ENCODE peak calls at places on chromosomes 1 and 21, in five cellular contexts. One of them, this sample, is unnamed.

GRCh38 chr21:45128613-45129226 is 54.3 kb downstream of the ADARB1 start:
- DNase-seq in mesenchymal stem cell: peak; percentile 67
- DNase-seq in neuronal stem cell: no peak
- DNase-seq in trophoblast cell: no peak
- DNase-seq in H1: peak; percentile 29
- DNase-seq in this sample: peak; percentile 63

GRCh38 chr21:28872218-28872617 is 120.5 kb downstream of the LTN1 start:
- DNase-seq in mesenchymal stem cell: no peak
- DNase-seq in neuronal stem cell: no peak
- DNase-seq in trophoblast cell: no peak
- DNase-seq in H1: no peak
- DNase-seq in this sample: no peak

GRCh38 chr1:54309631-54310366 is 96.4 kb downstream of the SSBP3 start:
- DNase-seq in mesenchymal stem cell: no peak
- DNase-seq in neuronal stem cell: peak; percentile 60
- DNase-seq in trophoblast cell: no peak
- DNase-seq in H1: no peak
- DNase-seq in this sample: peak; percentile 59

GRCh38 chr1:231786126-231786525 is 159.5 kb downstream of the DISC1 start:
- DNase-seq in mesenchymal stem cell: no peak
- DNase-seq in neuronal stem cell: no peak
- DNase-seq in trophoblast cell: no peak
- DNase-seq in H1: no peak
- DNase-seq in this sample: no peak

GRCh38 chr1:21937372-21938121 is 437 bp upstream of the HSPG2 start:
- DNase-seq in mesenchymal stem cell: peak; percentile 76
- DNase-seq in neuronal stem cell: peak; percentile 84
- DNase-seq in trophoblast cell: peak; percentile 88
- DNase-seq in H1: no peak
- DNase-seq in this sample: peak; percentile 84

GRCh38 chr1:91885716-91886506 is at the start of gene TGFBR3:
- DNase-seq in mesenchymal stem cell: peak; percentile 91
- DNase-seq in neuronal stem cell: peak; percentile 86
- DNase-seq in trophoblast cell: peak; percentile 90
- DNase-seq in H1: no peak
- DNase-seq in this sample: peak; percentile 81

GRCh38 chr1:119435061-119435460 is 20.1 kb downstream of the HSD3B2 start:
- DNase-seq in mesenchymal stem cell: no peak
- DNase-seq in neuronal stem cell: no peak
- DNase-seq in trophoblast cell: no peak
- DNase-seq in H1: no peak
- DNase-seq in this sample: no peak

GRCh38 chr1:30845237-30845636 is 63.3 kb downstream of the SDC3 start:
- DNase-seq in mesenchymal stem cell: no peak
- DNase-seq in neuronal stem cell: no peak
- DNase-seq in trophoblast cell: no peak
- DNase-seq in H1: no peak
- DNase-seq in this sample: no peak

GRCh38 chr1:101284021-101284420 is 47.2 kb downstream of the S1PR1 start:
- DNase-seq in mesenchymal stem cell: no peak
- DNase-seq in neuronal stem cell: no peak
- DNase-seq in trophoblast cell: no peak
- DNase-seq in H1: no peak
- DNase-seq in this sample: no peak

GRCh38 chr1:25022361-25023189 is 92.5 kb upstream of the RUNX3 start:
- DNase-seq in mesenchymal stem cell: peak; percentile 100
- DNase-seq in neuronal stem cell: no peak
- DNase-seq in trophoblast cell: peak; percentile 34
- DNase-seq in H1: peak; percentile 23
- DNase-seq in this sample: peak; percentile 59

GRCh38 chr1:203296456-203297073 is 8.8 kb upstream of the BTG2 start:
- DNase-seq in mesenchymal stem cell: no peak
- DNase-seq in neuronal stem cell: no peak
- DNase-seq in trophoblast cell: no peak
- DNase-seq in H1: no peak
- DNase-seq in this sample: no peak

GRCh38 chr1:98221926-98222325 is 301.1 kb upstream of the DPYD start:
- DNase-seq in mesenchymal stem cell: no peak
- DNase-seq in neuronal stem cell: no peak
- DNase-seq in trophoblast cell: no peak
- DNase-seq in H1: no peak
- DNase-seq in this sample: no peak

GRCh38 chr21:45379901-45380330 is 25.0 kb upstream of the COL18A1 start:
- DNase-seq in mesenchymal stem cell: no peak
- DNase-seq in neuronal stem cell: no peak
- DNase-seq in trophoblast cell: no peak
- DNase-seq in H1: no peak
- DNase-seq in this sample: no peak

GRCh38 chr1:46380508-46380907 is 13.6 kb upstream of the FAAH start:
- DNase-seq in mesenchymal stem cell: no peak
- DNase-seq in neuronal stem cell: no peak
- DNase-seq in trophoblast cell: no peak
- DNase-seq in H1: no peak
- DNase-seq in this sample: no peak

GRCh38 chr1:111742938-111743549 is 3.8 kb upstream of the INKA2 start:
- DNase-seq in mesenchymal stem cell: peak; percentile 86
- DNase-seq in neuronal stem cell: no peak
- DNase-seq in trophoblast cell: peak; percentile 36
- DNase-seq in H1: no peak
- DNase-seq in this sample: no peak
- H3K4me2 ChIP-seq in mesenchymal stem cell: no peak overlapping the region
- H3K4me2 ChIP-seq in neuronal stem cell: no peak overlapping the region
- H3K4me2 ChIP-seq in trophoblast cell: no peak overlapping the region
- H3K4me2 ChIP-seq in H1: no peak overlapping the region
- H3K4me2 ChIP-seq in this sample: no peak overlapping the region

GRCh38 chr1:211215577-211215976 is 43.6 kb upstream of the RCOR3 start:
- DNase-seq in mesenchymal stem cell: no peak
- DNase-seq in neuronal stem cell: no peak
- DNase-seq in trophoblast cell: no peak
- DNase-seq in H1: no peak
- DNase-seq in this sample: no peak
- H2BK12ac ChIP-seq in mesenchymal stem cell: no peak overlapping the region
- H2BK12ac ChIP-seq in neuronal stem cell: no peak overlapping the region
- H2BK12ac ChIP-seq in trophoblast cell: no peak overlapping the region
- H2BK12ac ChIP-seq in H1: no peak overlapping the region
- H2BK12ac ChIP-seq in this sample: no peak overlapping the region

GRCh38 chr1:3488432-3488831 is 34.0 kb downstream of the ARHGEF16 start:
- DNase-seq in mesenchymal stem cell: no peak
- DNase-seq in neuronal stem cell: no peak
- DNase-seq in trophoblast cell: no peak
- DNase-seq in H1: no peak
- DNase-seq in this sample: no peak

GRCh38 chr1:3492545-3493246 is 38.2 kb downstream of the ARHGEF16 start:
- DNase-seq in mesenchymal stem cell: no peak
- DNase-seq in neuronal stem cell: no peak
- DNase-seq in trophoblast cell: no peak
- DNase-seq in H1: no peak
- DNase-seq in this sample: no peak

GRCh38 chr1:3490046-3490745 is 35.7 kb downstream of the ARHGEF16 start:
- DNase-seq in mesenchymal stem cell: no peak
- DNase-seq in neuronal stem cell: no peak
- DNase-seq in trophoblast cell: no peak
- DNase-seq in H1: no peak
- DNase-seq in this sample: no peak

GRCh38 chr1:3494321-3495308 is 40.1 kb downstream of the ARHGEF16 start:
- DNase-seq in mesenchymal stem cell: no peak
- DNase-seq in neuronal stem cell: no peak
- DNase-seq in trophoblast cell: no peak
- DNase-seq in H1: no peak
- DNase-seq in this sample: no peak

GRCh38 chr1:3491291-3492246 is 37.1 kb downstream of the ARHGEF16 start:
- DNase-seq in mesenchymal stem cell: peak; percentile 47
- DNase-seq in neuronal stem cell: peak; percentile 69
- DNase-seq in trophoblast cell: peak; percentile 59
- DNase-seq in H1: peak; percentile 44
- DNase-seq in this sample: peak; percentile 83
- H3K4me2 ChIP-seq in mesenchymal stem cell: peak overlapping the region; percentile 23
- H3K4me2 ChIP-seq in neuronal stem cell: peak overlapping the region; percentile 43
- H3K4me2 ChIP-seq in trophoblast cell: peak overlapping the region; percentile 43
- H3K4me2 ChIP-seq in H1: no peak overlapping the region
- H3K4me2 ChIP-seq in this sample: peak overlapping the region; percentile 35

GRCh38 chr21:41429305-41429704 is 3.3 kb downstream of the MX1 start:
- DNase-seq in mesenchymal stem cell: no peak
- DNase-seq in neuronal stem cell: no peak
- DNase-seq in trophoblast cell: no peak
- DNase-seq in H1: no peak
- DNase-seq in this sample: no peak
- H2BK12ac ChIP-seq in mesenchymal stem cell: no peak overlapping the region
- H2BK12ac ChIP-seq in neuronal stem cell: no peak overlapping the region
- H2BK12ac ChIP-seq in trophoblast cell: no peak overlapping the region
- H2BK12ac ChIP-seq in H1: no peak overlapping the region
- H2BK12ac ChIP-seq in this sample: no peak overlapping the region

GRCh38 chr1:162632234-162632666 is at the start of gene DDR2:
- DNase-seq in mesenchymal stem cell: peak; percentile 82
- DNase-seq in neuronal stem cell: no peak
- DNase-seq in trophoblast cell: no peak
- DNase-seq in H1: no peak
- DNase-seq in this sample: no peak
- H3K4me2 ChIP-seq in mesenchymal stem cell: peak within 1 kb of the TSS; percentile 62
- H3K4me2 ChIP-seq in neuronal stem cell: no peak within 1 kb of the TSS
- H3K4me2 ChIP-seq in trophoblast cell: no peak within 1 kb of the TSS
- H3K4me2 ChIP-seq in H1: peak within 1 kb of the TSS; percentile 22
- H3K4me2 ChIP-seq in this sample: no peak within 1 kb of the TSS

GRCh38 chr1:218613105-218613504 is 268.0 kb downstream of the TGFB2 start:
- DNase-seq in mesenchymal stem cell: no peak
- DNase-seq in neuronal stem cell: no peak
- DNase-seq in trophoblast cell: no peak
- DNase-seq in H1: no peak
- DNase-seq in this sample: no peak
- H2BK12ac ChIP-seq in mesenchymal stem cell: no peak overlapping the region
- H2BK12ac ChIP-seq in neuronal stem cell: no peak overlapping the region
- H2BK12ac ChIP-seq in trophoblast cell: no peak overlapping the region
- H2BK12ac ChIP-seq in H1: no peak overlapping the region
- H2BK12ac ChIP-seq in this sample: no peak overlapping the region

DNA sequence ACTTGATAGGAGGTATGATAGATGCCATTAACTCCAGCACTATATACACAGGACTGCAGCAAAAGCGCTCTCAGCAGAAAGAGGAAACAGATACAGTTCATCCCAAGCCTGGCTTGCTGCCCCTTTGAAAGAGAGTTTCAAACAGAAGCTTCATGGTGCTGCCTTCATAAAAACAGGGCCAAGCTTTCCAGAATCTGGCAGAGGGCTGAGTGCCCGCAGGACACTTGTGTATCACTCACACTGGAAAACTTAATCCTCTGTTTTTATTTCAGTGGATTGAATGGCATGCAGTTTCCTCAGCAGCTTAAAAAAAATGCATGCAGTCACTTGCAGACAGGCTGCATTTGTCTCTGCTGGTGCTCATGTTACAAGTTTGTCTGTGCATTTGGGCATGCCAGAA is 40.4 kb downstream of the KCNJ15 start:
- DNase-seq in mesenchymal stem cell: peak; percentile 82
- DNase-seq in neuronal stem cell: no peak
- DNase-seq in trophoblast cell: peak; percentile 85
- DNase-seq in H1: no peak
- DNase-seq in this sample: no peak
- H3K4me2 ChIP-seq in mesenchymal stem cell: no peak overlapping the region
- H3K4me2 ChIP-seq in neuronal stem cell: no peak overlapping the region
- H3K4me2 ChIP-seq in trophoblast cell: no peak overlapping the region
- H3K4me2 ChIP-seq in H1: peak overlapping the region; percentile 1
- H3K4me2 ChIP-seq in this sample: no peak overlapping the region

This sample was measured in H9.